ENCODE peak calls at places on chromosomes 13 and 19, in six cellular contexts. I, P, O, D, T and V are unnamed samples.

GRCh38 chr13:113367020-113367560 is 3.2 kb upstream of the GRTP1 start:
- DNase-seq in I (no peak), P (no peak), O (no peak), D (no peak), T (no peak), V (no peak)

GRCh38 chr13:101415358-101416174 is 742 bp downstream of the NALCN start:
- DNase-seq in I (no peak), P (no peak), O (no peak), D (no peak), T (no peak), V (no peak)

GRCh38 chr13:75226092-75226491 is 255.9 kb downstream of the TBC1D4 start:
- DNase-seq in I (no peak), P (no peak), O (no peak), D (no peak), T (no peak), V (no peak)

GRCh38 chr19:4913996-4914735 is 4.9 kb downstream of the UHRF1 start:
- DNase-seq in I (peak), P (no peak), O (no peak), D (no peak), T (no peak), V (peak)

GRCh38 chr13:46303743-46304385 is 83.2 kb downstream of the RUBCNL start:
- DNase-seq in I (no peak), P (no peak), O (no peak), D (no peak), T (no peak), V (no peak)

GRCh38 chr19:41886761-41887710 is 4.1 kb downstream of the ARHGEF1 start:
- DNase-seq in I (no peak), P (no peak), O (no peak), D (no peak), T (no peak), V (no peak)

GRCh38 chr13:95124959-95125358 is 176.3 kb downstream of the ABCC4 start:
- DNase-seq in I (no peak), P (no peak), O (no peak), D (no peak), T (no peak), V (no peak)

GRCh38 chr13:99656092-99656745 is 154.9 kb downstream of the TM9SF2 start:
- DNase-seq in I (peak), P (peak), O (peak), D (peak), T (peak), V (peak)

GRCh38 chr13:78660130-78660857 is 1.3 kb upstream of the OBI1 start:
- DNase-seq in I (no peak), P (peak), O (no peak), D (no peak), T (peak), V (peak)

GRCh38 chr13:67228909-67229308 is 1.2 kb downstream of the PCDH9 start:
- DNase-seq in I (peak), P (no peak), O (peak), D (no peak), T (no peak), V (no peak)

GRCh38 chr13:89688908-89689307 is 1658.6 kb upstream of the MIR17HG start:
- DNase-seq in I (no peak), P (no peak), O (no peak), D (no peak), T (no peak), V (no peak)

GRCh38 chr19:48095637-48096175 is 14.9 kb downstream of the PLA2G4C start:
- DNase-seq in I (peak), P (no peak), O (no peak), D (no peak), T (no peak), V (peak)

GRCh38 chr13:48489666-48490065 is 43.2 kb downstream of the RCBTB2 start:
- DNase-seq in I (no peak), P (no peak), O (no peak), D (no peak), T (no peak), V (no peak)

GRCh38 chr19:4909172-4909896 is at the start of gene UHRF1:
- DNase-seq in I (no peak), P (peak), O (peak), D (no peak), T (no peak), V (peak)

GRCh38 chr19:40253611-40254092 is 27.2 kb upstream of the CCNP start:
- DNase-seq in I (no peak), P (no peak), O (no peak), D (no peak), T (no peak), V (no peak)

GRCh38 chr13:46614582-46614981 is 61.6 kb downstream of the LRCH1 start:
- DNase-seq in I (peak), P (peak), O (peak), D (no peak), T (no peak), V (no peak)

GRCh38 chr13:65825039-65825438 is 1405.1 kb downstream of the PCDH9 start:
- DNase-seq in I (no peak), P (no peak), O (no peak), D (no peak), T (no peak), V (peak)

GRCh38 chr13:94435604-94436226 is 43.8 kb downstream of the DCT start:
- DNase-seq in I (peak), P (peak), O (peak), D (no peak), T (no peak), V (peak)

GRCh38 chr13:74111399-74111798 is 22.8 kb downstream of the KLF12 start:
- DNase-seq in I (no peak), P (no peak), O (no peak), D (no peak), T (no peak), V (no peak)

GRCh38 chr13:44050450-44051063 is 170.9 kb downstream of the LACC1 start:
- DNase-seq in I (peak), P (peak), O (peak), D (no peak), T (no peak), V (no peak)
- TF ChIP-seq CTCF in I (peak), P (peak), O (peak), D (peak), T (peak), V (peak)

GRCh38 chr13:24271611-24272451 is 37.5 kb upstream of the C1QTNF9 start:
- DNase-seq in I (peak), P (peak), O (peak), D (peak), T (peak), V (peak)

GRCh38 chr13:24272452-24273161 is 36.8 kb upstream of the C1QTNF9 start:
- DNase-seq in I (no peak), P (no peak), O (peak), D (no peak), T (no peak), V (no peak)

GRCh38 chr13:24269803-24270202 is 39.6 kb upstream of the C1QTNF9 start:
- DNase-seq in I (peak), P (peak), O (no peak), D (no peak), T (no peak), V (no peak)

GRCh38 chr13:24271231-24271610 is 38.2 kb upstream of the C1QTNF9 start:
- DNase-seq in I (no peak), P (no peak), O (no peak), D (no peak), T (no peak), V (no peak)

GRCh38 chr13:24270639-24271131 is 38.7 kb upstream of the C1QTNF9 start:
- DNase-seq in I (peak), P (peak), O (peak), D (peak), T (peak), V (peak)
- TF ChIP-seq CTCF in I (no peak), P (no peak), O (no peak), D (peak), T (peak), V (no peak)

GRCh38 chr13:83780201-83780600 is 102.1 kb downstream of the SLITRK1 start:
- DNase-seq in I (peak), P (peak), O (peak), D (no peak), T (no peak), V (peak)
- TF ChIP-seq CTCF in I (peak), P (peak), O (peak), D (no peak), T (no peak), V (peak)

GRCh38 chr19:53365899-53366493 is 491 bp downstream of the ZNF525 start:
- DNase-seq in I (no peak), P (no peak), O (no peak), D (no peak), T (no peak), V (peak)

GRCh38 chr19:53365134-53365898 is at the start of gene ZNF525:
- DNase-seq in I (peak), P (peak), O (peak), D (peak), T (peak), V (peak)
- TF ChIP-seq CTCF in I (peak), P (no peak), O (no peak), D (no peak), T (no peak), V (peak)

GRCh38 chr13:102903659-102904407 is 58.0 kb downstream of the ERCC5 start:
- DNase-seq in I (peak), P (peak), O (peak), D (no peak), T (no peak), V (no peak)
- TF ChIP-seq CTCF in I (peak), P (peak), O (peak), D (peak), T (no peak), V (peak)

GRCh38 chr13:40153516-40153915 is 498.1 kb downstream of the COG6 start:
- DNase-seq in I (no peak), P (no peak), O (no peak), D (peak), T (peak), V (no peak)

GRCh38 chr13:40149611-40150283 is 494.3 kb downstream of the COG6 start:
- DNase-seq in I (peak), P (peak), O (peak), D (peak), T (peak), V (peak)

GRCh38 chr13:40152904-40153303 is 497.4 kb downstream of the COG6 start:
- DNase-seq in I (no peak), P (no peak), O (no peak), D (no peak), T (no peak), V (no peak)

GRCh38 chr13:40155176-40155575 is 499.7 kb downstream of the COG6 start:
- DNase-seq in I (no peak), P (no peak), O (no peak), D (no peak), T (no peak), V (no peak)

GRCh38 chr13:40152145-40152544 is 496.7 kb downstream of the COG6 start:
- DNase-seq in I (peak), P (peak), O (peak), D (no peak), T (peak), V (peak)
- TF ChIP-seq CTCF in I (no peak), P (peak), O (peak), D (no peak), T (no peak), V (no peak)